ENCODE peak calls at places on chromosomes 5 and 9, in five cellular contexts. F is GM12878, S is sigmoid colon, X is breast epithelium, J is prostate gland. Z is an unnamed sample.

GRCh38 chr5:116733995-116734716 is 159.5 kb upstream of the SEMA6A start:
- DNase-seq in F (no peak), J (peak), X (no peak), S (no peak), Z (no peak)

GRCh38 chr9:36151306-36152210 is 15.0 kb downstream of the GLIPR2 start:
- DNase-seq in X (no peak), S (peak), F (peak), J (no peak), Z (peak)

GRCh38 chr5:1723957-1724821 is 75.4 kb downstream of the MRPL36 start:
- DNase-seq in S (peak), X (peak), F (no peak), J (peak), Z (no peak)

GRCh38 chr5:41416336-41416735 is 94.1 kb downstream of the PLCXD3 start:
- DNase-seq in X (no peak), F (no peak), J (no peak), S (no peak), Z (no peak)

GRCh38 chr5:72032769-72033168 is 74.5 kb upstream of the MAP1B start:
- DNase-seq in S (no peak), F (no peak), X (no peak), J (no peak), Z (no peak)

GRCh38 chr9:133046196-133046899 is 15.4 kb upstream of the CEL start:
- DNase-seq in S (no peak), J (no peak), F (no peak), X (no peak), Z (no peak)

GRCh38 chr5:39202594-39203290 is 16.6 kb downstream of the FYB1 start:
- DNase-seq in F (no peak), S (no peak), J (no peak), X (no peak), Z (no peak)

GRCh38 chr9:12781334-12781733 is 6.5 kb downstream of the LURAP1L start:
- DNase-seq in X (no peak), F (no peak), S (no peak), J (no peak), Z (no peak)

GRCh38 chr9:125121156-125121555 is 22.2 kb downstream of the SCAI start:
- DNase-seq in S (no peak), X (no peak), J (no peak), F (no peak), Z (no peak)

GRCh38 chr5:62720036-62720441 is 141.4 kb downstream of the LRRC70 start:
- DNase-seq in J (no peak), X (no peak), F (peak), S (no peak), Z (peak)

GRCh38 chr9:89410709-89411111 is 87.2 kb downstream of the SEMA4D start:
- DNase-seq in F (peak), J (no peak), S (no peak), X (no peak), Z (peak)

GRCh38 chr9:79952401-79952800 is 380.6 kb downstream of the TLE4 start:
- DNase-seq in J (no peak), S (no peak), F (no peak), X (no peak), Z (no peak)

GRCh38 chr5:78760411-78761169 is 112.0 kb upstream of the LHFPL2 start:
- DNase-seq in X (no peak), S (no peak), F (no peak), J (no peak), Z (no peak)

GRCh38 chr9:131397100-131397790 is 3.4 kb downstream of the PRRC2B start:
- DNase-seq in F (no peak), X (peak), S (no peak), J (peak), Z (no peak)

GRCh38 chr5:168734657-168735344 is 155.6 kb upstream of the PANK3 start:
- DNase-seq in J (no peak), F (no peak), S (peak), X (no peak), Z (no peak)

GRCh38 chr5:76291305-76292077 is 111.6 kb upstream of the IQGAP2 start:
- DNase-seq in X (peak), J (peak), S (no peak), F (no peak), Z (no peak)

GRCh38 chr5:126414874-126415502 is 8.2 kb upstream of the GRAMD2B start:
- DNase-seq in S (peak), F (no peak), X (peak), J (peak), Z (no peak)

GRCh38 chr9:83472221-83472665 is 66.0 kb downstream of the FRMD3 start:
- DNase-seq in F (no peak), J (no peak), X (no peak), S (no peak), Z (no peak)

GRCh38 chr9:121826711-121827110 is 175.3 kb downstream of the DAB2IP start:
- DNase-seq in S (no peak), X (no peak), J (no peak), F (no peak), Z (no peak)

GRCh38 chr9:135712571-135713295 is 10.7 kb downstream of the KCNT1 start:
- DNase-seq in J (no peak), S (no peak), X (no peak), F (no peak), Z (no peak)

GRCh38 chr5:162641142-162641813 is 573.7 kb downstream of the GABRG2 start:
- DNase-seq in S (no peak), F (no peak), X (no peak), J (no peak), Z (no peak)

GRCh38 chr5:112684737-112685136 is 52.9 kb upstream of the APC start:
- DNase-seq in F (no peak), J (no peak), X (no peak), S (no peak), Z (no peak)

GRCh38 chr9:126504086-126504976 is 109.4 kb upstream of the LMX1B start:
- DNase-seq in J (no peak), X (no peak), F (no peak), S (peak), Z (no peak)

GRCh38 chr9:93207326-93207814 is 23.4 kb downstream of the WNK2 start:
- DNase-seq in S (peak), F (no peak), J (no peak), X (no peak), Z (no peak)

GRCh38 chr5:145990077-145990653 is 53.8 kb downstream of the SH3RF2 start:
- DNase-seq in J (no peak), X (no peak), S (no peak), F (no peak), Z (no peak)

GRCh38 chr9:33111621-33112020 is 35.1 kb upstream of the SMU1 start:
- DNase-seq in S (no peak), J (no peak), F (no peak), X (peak), Z (no peak)

GRCh38 chr9:112354081-112354743 is 20.8 kb upstream of the PTBP3 start:
- DNase-seq in F (no peak), S (no peak), X (no peak), J (no peak), Z (no peak)

GRCh38 chr5:173391031-173391430 is 62.8 kb upstream of the STC2 start:
- DNase-seq in X (peak), S (no peak), F (no peak), J (no peak), Z (no peak)

GRCh38 chr5:109105631-109106267 is 304.0 kb downstream of the PJA2 start:
- DNase-seq in S (no peak), X (no peak), F (no peak), J (no peak), Z (no peak)

GRCh38 chr9:83199240-83199639 is 136.3 kb upstream of the RASEF start:
- DNase-seq in J (peak), S (no peak), F (no peak), X (peak), Z (no peak)

GRCh38 chr5:143865421-143865820 is 53.5 kb downstream of the HMHB1 start:
- DNase-seq in J (peak), S (no peak), X (no peak), F (no peak), Z (no peak)

GRCh38 chr5:40813698-40814281 is 15.6 kb upstream of the PRKAA1 start:
- DNase-seq in S (no peak), F (no peak), X (no peak), J (no peak), Z (no peak)

GRCh38 chr5:139795074-139796001 is at the start of gene PSD2:
- DNase-seq in F (no peak), J (peak), X (no peak), S (peak), Z (no peak)

GRCh38 chr5:91283899-91284298 is 99.2 kb downstream of the ARRDC3 start:
- DNase-seq in J (peak), X (no peak), F (no peak), S (no peak), Z (no peak)

GRCh38 chr5:175872287-175873089 is 1.1 kb downstream of the CPLX2 start:
- DNase-seq in X (no peak), F (no peak), S (no peak), J (no peak), Z (no peak)

GRCh38 chr5:82272957-82273356 is 5.2 kb downstream of the RPS23 start:
- DNase-seq in J (no peak), X (no peak), S (no peak), F (no peak), Z (no peak)

GRCh38 chr9:127319366-127320121 is 55.0 kb downstream of the GARNL3 start:
- DNase-seq in S (no peak), F (peak), X (no peak), J (no peak), Z (no peak)

GRCh38 chr5:177133119-177133844 is at the start of gene NSD1:
- DNase-seq in S (peak), F (peak), J (peak), X (peak), Z (peak)
- TF ChIP-seq POLR2AphosphoS5 in S (peak), F (no peak), J (peak), X (peak), Z (no peak)

GRCh38 chr9:128339761-128340690 is at the start of gene SLC27A4:
- DNase-seq in X (peak), S (peak), F (peak), J (peak), Z (peak)
- TF ChIP-seq POLR2A in X (no peak), S (no peak), F (peak), J (no peak), Z (peak)

DNA sequence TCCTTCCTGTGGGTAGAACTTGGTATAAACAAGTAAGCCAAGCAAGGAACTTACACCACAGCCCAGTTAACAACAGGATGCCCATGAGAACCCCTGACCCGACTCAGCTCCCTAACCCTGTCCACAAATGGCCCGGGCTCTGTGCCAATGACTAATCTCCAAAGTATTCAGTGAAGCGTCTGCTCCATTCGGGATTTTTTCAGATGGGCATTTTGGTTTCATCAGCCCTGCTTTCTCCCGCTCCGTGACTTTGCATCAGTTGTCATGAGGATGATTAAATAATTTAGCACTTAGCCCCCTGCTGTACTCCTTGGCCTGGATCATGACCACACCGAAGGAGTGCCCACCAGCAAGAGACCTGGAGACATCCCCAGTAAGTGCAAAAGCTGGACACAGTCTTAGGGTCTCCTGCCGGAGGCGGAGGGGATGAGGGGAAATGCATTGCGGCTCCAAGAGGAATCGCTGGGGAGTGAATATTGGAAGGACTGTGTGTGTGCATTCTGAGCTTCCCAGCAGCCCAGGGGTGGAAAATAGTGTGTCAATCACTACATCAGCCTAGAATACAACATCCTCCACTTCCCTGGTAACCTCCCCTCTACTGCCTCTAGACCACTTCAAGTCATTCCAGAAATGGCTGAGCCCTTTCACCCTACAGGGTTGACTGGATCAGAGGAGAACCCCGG is 41.4 kb upstream of the DNAH5 start:
- DNase-seq in J (no peak), F (no peak), X (peak), S (no peak), Z (no peak)
- TF ChIP-seq POLR2AphosphoS5 in J (no peak), F (no peak), X (no peak), S (no peak), Z (no peak)

DNA sequence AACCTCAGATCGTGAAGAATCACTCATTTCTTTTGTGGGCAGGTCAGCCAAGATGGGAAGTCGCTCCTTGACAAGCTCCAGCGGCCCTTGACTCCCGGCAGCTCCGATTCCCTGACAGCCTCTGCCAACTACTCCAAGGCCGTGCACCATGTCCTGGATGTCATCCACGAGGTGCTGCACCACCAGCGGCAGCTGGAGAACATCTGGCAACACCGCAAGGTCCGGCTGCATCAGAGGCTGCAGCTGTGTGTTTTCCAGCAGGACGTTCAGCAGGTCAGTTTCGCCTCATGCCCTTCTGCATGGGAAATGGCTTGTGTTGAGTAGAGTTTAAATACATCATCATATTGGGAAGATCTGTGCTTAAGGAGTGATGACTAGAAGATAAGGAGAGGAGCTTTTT is 173.3 kb downstream of the TRIO start:
- DNase-seq in S (no peak), J (no peak), F (no peak), X (no peak), Z (no peak)
- TF ChIP-seq POLR2A in S (no peak), J (no peak), F (no peak), X (no peak), Z (no peak)

GRCh38 chr5:34674226-34674625 is 18.1 kb downstream of the RAI14 start:
- DNase-seq in J (no peak), F (no peak), X (no peak), S (no peak), Z (no peak)
- TF ChIP-seq POLR2AphosphoS5 in J (no peak), F (no peak), X (no peak), S (no peak), Z (no peak)

GRCh38 chr5:119033135-119033534 is 37.8 kb upstream of the DMXL1 start:
- DNase-seq in F (no peak), S (no peak), X (no peak), J (no peak), Z (no peak)

GRCh38 chr5:119028575-119028974 is 40.2 kb upstream of the DTWD2 start:
- DNase-seq in S (no peak), F (no peak), X (no peak), J (no peak), Z (no peak)

GRCh38 chr5:119032653-119033052 is 38.2 kb upstream of the DMXL1 start:
- DNase-seq in X (no peak), F (peak), J (no peak), S (no peak), Z (no peak)

GRCh38 chr5:119031047-119031886 is 39.6 kb upstream of the DMXL1 start:
- DNase-seq in S (no peak), X (no peak), J (no peak), F (peak), Z (no peak)

DNA sequence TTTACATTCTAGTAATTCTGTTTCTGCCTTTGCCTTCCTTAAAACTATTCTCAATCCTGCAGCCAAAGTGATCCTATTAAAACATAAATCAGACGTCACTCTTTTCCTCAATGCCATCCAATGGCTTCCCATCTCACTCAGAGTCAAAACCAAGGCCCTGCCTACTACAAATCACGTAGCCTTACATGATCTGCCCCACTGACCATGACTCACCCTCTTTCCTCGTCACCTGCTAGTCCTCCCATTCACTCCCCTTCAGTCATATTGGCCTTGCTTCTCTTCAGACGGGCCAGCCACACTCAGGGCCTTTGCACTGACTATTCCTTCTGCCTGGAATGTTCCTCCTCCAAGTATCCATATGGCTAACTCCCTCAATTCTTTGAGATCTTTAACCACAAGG is 39.0 kb upstream of the DMXL1 start:
- DNase-seq in F (peak), X (no peak), J (no peak), S (no peak), Z (no peak)
- TF ChIP-seq POLR2A in F (peak), X (no peak), J (no peak), S (no peak), Z (peak)

Z was measured in GM12892.